ENCODE peak calls at places on chromosomes 6 and 20, in four cellular contexts. One of them, this sample, is unnamed.

GRCh38 chr6:4953440-4953839 is 50.4 kb downstream of the RPP40 start:
- DNase-seq in GM10248: no peak
- DNase-seq in A673: no peak
- DNase-seq in type B pancreatic cell: peak
- DNase-seq in this sample: no peak

GRCh38 chr6:132734694-132735236 is 20.9 kb upstream of the VNN1 start:
- DNase-seq in GM10248: no peak
- DNase-seq in A673: peak
- DNase-seq in type B pancreatic cell: no peak
- DNase-seq in this sample: no peak

GRCh38 chr6:32190946-32191677 is 1.1 kb upstream of the PBX2 start:
- DNase-seq in GM10248: no peak
- DNase-seq in A673: no peak
- DNase-seq in type B pancreatic cell: no peak
- DNase-seq in this sample: no peak

GRCh38 chr20:57459278-57459677 is 65.7 kb downstream of the CTCFL start:
- DNase-seq in GM10248: no peak
- DNase-seq in A673: no peak
- DNase-seq in type B pancreatic cell: no peak
- DNase-seq in this sample: no peak

GRCh38 chr6:158103228-158103627 is 64.8 kb downstream of the SERAC1 start:
- DNase-seq in GM10248: no peak
- DNase-seq in A673: no peak
- DNase-seq in type B pancreatic cell: no peak
- DNase-seq in this sample: no peak

GRCh38 chr20:44720617-44720993 is 5.4 kb downstream of the CCN5 start:
- DNase-seq in GM10248: no peak
- DNase-seq in A673: peak
- DNase-seq in type B pancreatic cell: no peak
- DNase-seq in this sample: no peak

GRCh38 chr6:109920911-109921310 is 57.2 kb upstream of the GPR6 start:
- DNase-seq in GM10248: no peak
- DNase-seq in A673: no peak
- DNase-seq in type B pancreatic cell: no peak
- DNase-seq in this sample: no peak

GRCh38 chr6:56072856-56073255 is 174.5 kb downstream of the COL21A1 start:
- DNase-seq in GM10248: no peak
- DNase-seq in A673: no peak
- DNase-seq in type B pancreatic cell: no peak
- DNase-seq in this sample: no peak

GRCh38 chr6:169906741-169907418 is 155.5 kb downstream of the ERMARD start:
- DNase-seq in GM10248: no peak
- DNase-seq in A673: no peak
- DNase-seq in type B pancreatic cell: no peak
- DNase-seq in this sample: no peak

GRCh38 chr6:49326337-49326736 is 136.7 kb downstream of the MMUT start:
- DNase-seq in GM10248: no peak
- DNase-seq in A673: peak
- DNase-seq in type B pancreatic cell: no peak
- DNase-seq in this sample: no peak

GRCh38 chr20:36167826-36168634 is 13.5 kb downstream of the EPB41L1 start:
- DNase-seq in GM10248: no peak
- DNase-seq in A673: no peak
- DNase-seq in type B pancreatic cell: no peak
- DNase-seq in this sample: no peak

GRCh38 chr6:129667621-129668020 is 42.4 kb downstream of the ARHGAP18 start:
- DNase-seq in GM10248: no peak
- DNase-seq in A673: peak
- DNase-seq in type B pancreatic cell: no peak
- DNase-seq in this sample: no peak

GRCh38 chr20:47660602-47660905 is 124.7 kb downstream of the SULF2 start:
- DNase-seq in GM10248: no peak
- DNase-seq in A673: no peak
- DNase-seq in type B pancreatic cell: no peak
- DNase-seq in this sample: no peak

GRCh38 chr6:85382541-85382940 is 67.3 kb upstream of the NT5E start:
- DNase-seq in GM10248: no peak
- DNase-seq in A673: no peak
- DNase-seq in type B pancreatic cell: no peak
- DNase-seq in this sample: no peak

GRCh38 chr20:63737940-63738686 is 1.5 kb upstream of the SLC2A4RG start:
- DNase-seq in GM10248: peak
- DNase-seq in A673: no peak
- DNase-seq in type B pancreatic cell: no peak
- DNase-seq in this sample: no peak

GRCh38 chr6:10690651-10691445 is 3.6 kb downstream of the C6orf52 start:
- DNase-seq in GM10248: no peak
- DNase-seq in A673: no peak
- DNase-seq in type B pancreatic cell: no peak
- DNase-seq in this sample: no peak

DNA sequence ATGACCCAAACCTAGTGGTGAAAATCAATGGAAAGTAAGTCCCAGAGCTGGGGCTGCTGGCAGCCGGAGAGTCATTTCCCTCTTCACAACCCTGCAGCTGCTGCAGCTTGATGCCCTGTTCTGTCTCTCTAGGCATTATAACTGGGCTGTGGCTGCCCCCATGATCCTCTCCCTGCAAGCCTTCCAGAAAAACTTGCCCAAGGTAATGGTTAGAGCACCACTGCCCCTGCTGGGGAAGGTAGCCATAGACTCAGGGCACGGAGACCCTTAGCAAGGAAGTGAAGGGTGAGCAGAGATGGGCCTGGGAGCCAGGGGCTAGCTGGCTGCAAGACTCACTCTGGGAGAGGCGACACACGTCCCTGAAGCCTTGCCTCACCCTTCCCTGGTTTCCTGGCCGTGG is 12.0 kb downstream of the LPIN3 start:
- DNase-seq in GM10248: no peak
- DNase-seq in A673: no peak
- DNase-seq in type B pancreatic cell: no peak
- DNase-seq in this sample: no peak
- TF ChIP-seq CTCF in GM10248: no peak
- TF ChIP-seq CTCF in A673: no peak
- TF ChIP-seq CTCF in type B pancreatic cell: no peak
- TF ChIP-seq CTCF in this sample: no peak

DNA sequence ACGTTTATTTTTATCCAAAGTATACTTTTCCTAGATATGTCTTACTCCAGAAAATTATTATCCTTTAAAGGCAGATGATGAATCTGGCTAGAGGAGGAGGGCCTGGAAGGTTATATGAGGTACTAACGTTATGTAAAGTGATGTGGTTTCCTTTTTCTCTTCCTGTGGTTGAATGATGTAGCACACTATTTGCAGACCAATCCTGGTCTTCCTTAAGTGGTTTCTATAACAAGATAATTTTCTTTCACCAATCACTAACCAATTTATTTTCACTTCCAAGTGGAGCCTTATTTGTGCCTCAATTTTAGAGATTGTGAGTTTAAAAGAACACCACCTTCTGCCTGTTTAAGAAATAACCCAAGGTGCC is 154.6 kb upstream of the SOX4 start:
- DNase-seq in GM10248: peak
- DNase-seq in A673: no peak
- DNase-seq in type B pancreatic cell: no peak
- DNase-seq in this sample: no peak
- TF ChIP-seq CTCF in GM10248: no peak
- TF ChIP-seq CTCF in A673: no peak
- TF ChIP-seq CTCF in type B pancreatic cell: no peak
- TF ChIP-seq CTCF in this sample: no peak

GRCh38 chr20:17721802-17722486 is 22.2 kb downstream of the BANF2 start:
- DNase-seq in GM10248: no peak
- DNase-seq in A673: peak
- DNase-seq in type B pancreatic cell: no peak
- DNase-seq in this sample: no peak
- TF ChIP-seq CTCF in GM10248: no peak
- TF ChIP-seq CTCF in A673: peak
- TF ChIP-seq CTCF in type B pancreatic cell: peak
- TF ChIP-seq CTCF in this sample: no peak

GRCh38 chr6:106275692-106276091 is 49.9 kb downstream of the ATG5 start:
- DNase-seq in GM10248: no peak
- DNase-seq in A673: no peak
- DNase-seq in type B pancreatic cell: no peak
- DNase-seq in this sample: no peak

GRCh38 chr6:106283476-106283875 is 42.1 kb downstream of the ATG5 start:
- DNase-seq in GM10248: no peak
- DNase-seq in A673: no peak
- DNase-seq in type B pancreatic cell: no peak
- DNase-seq in this sample: no peak

GRCh38 chr6:106279179-106279578 is 46.4 kb downstream of the ATG5 start:
- DNase-seq in GM10248: no peak
- DNase-seq in A673: no peak
- DNase-seq in type B pancreatic cell: no peak
- DNase-seq in this sample: no peak

GRCh38 chr6:106281661-106282060 is 43.9 kb downstream of the ATG5 start:
- DNase-seq in GM10248: no peak
- DNase-seq in A673: no peak
- DNase-seq in type B pancreatic cell: no peak
- DNase-seq in this sample: no peak

GRCh38 chr6:106281088-106281487 is 44.5 kb downstream of the ATG5 start:
- DNase-seq in GM10248: no peak
- DNase-seq in A673: no peak
- DNase-seq in type B pancreatic cell: no peak
- DNase-seq in this sample: no peak
- TF ChIP-seq CTCF in GM10248: no peak
- TF ChIP-seq CTCF in A673: no peak
- TF ChIP-seq CTCF in type B pancreatic cell: no peak
- TF ChIP-seq CTCF in this sample: no peak

DNA sequence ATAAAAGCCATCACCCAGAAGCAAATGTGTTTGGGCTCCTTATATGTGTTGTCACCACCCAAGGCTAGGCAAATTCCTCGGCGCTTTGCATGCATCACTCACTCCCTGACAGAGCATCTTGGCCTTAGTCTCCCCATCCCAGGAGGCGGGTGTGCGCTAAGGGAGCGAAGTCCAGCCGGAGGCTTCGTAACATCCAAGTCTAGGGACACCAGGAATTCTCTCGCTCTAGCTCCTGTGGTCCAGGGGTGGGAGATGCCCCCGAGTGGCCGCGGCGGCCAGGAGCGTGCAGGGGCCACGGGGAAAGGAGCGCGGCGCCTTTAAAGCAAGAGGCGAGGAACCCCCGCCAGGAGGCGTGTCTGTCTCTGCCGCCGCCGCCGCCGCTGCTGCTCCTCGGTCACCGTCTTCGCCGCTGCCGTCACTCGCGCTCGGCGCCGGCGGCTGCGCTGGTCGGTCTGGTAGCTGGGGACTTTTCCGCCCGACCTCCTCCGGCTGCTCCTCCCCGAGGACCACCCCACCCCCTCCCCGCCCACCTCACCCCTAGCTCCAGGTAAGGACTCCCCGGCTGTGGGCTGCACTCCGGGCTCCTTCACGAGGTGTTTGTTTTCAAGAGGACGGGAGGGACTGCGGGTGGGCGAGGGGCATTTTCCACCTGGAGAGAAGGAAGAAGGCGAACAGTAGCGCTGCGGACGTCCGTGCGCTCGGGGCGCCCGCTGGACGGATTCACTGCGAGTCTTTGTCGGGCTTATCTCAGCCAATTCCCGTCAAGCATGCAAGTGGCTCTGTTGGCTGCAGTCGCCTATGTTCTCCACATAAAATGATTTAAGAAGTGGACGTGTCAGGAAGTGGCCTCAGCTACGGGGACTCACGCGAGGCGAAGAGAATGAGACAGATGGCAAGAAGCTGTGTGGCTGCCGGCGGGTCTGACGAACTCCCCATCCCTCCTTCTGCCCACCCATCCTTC is at the start of gene GRIK2:
- DNase-seq in GM10248: peak
- DNase-seq in A673: peak
- DNase-seq in type B pancreatic cell: no peak
- DNase-seq in this sample: peak
- TF ChIP-seq CTCF in GM10248: no peak
- TF ChIP-seq CTCF in A673: peak
- TF ChIP-seq CTCF in type B pancreatic cell: peak
- TF ChIP-seq CTCF in this sample: peak

GRCh38 chr20:62537649-62538292 is 62.0 kb upstream of the GATA5 start:
- DNase-seq in GM10248: no peak
- DNase-seq in A673: no peak
- DNase-seq in type B pancreatic cell: no peak
- DNase-seq in this sample: no peak
- TF ChIP-seq CTCF in GM10248: no peak
- TF ChIP-seq CTCF in A673: no peak
- TF ChIP-seq CTCF in type B pancreatic cell: no peak
- TF ChIP-seq CTCF in this sample: no peak

DNA sequence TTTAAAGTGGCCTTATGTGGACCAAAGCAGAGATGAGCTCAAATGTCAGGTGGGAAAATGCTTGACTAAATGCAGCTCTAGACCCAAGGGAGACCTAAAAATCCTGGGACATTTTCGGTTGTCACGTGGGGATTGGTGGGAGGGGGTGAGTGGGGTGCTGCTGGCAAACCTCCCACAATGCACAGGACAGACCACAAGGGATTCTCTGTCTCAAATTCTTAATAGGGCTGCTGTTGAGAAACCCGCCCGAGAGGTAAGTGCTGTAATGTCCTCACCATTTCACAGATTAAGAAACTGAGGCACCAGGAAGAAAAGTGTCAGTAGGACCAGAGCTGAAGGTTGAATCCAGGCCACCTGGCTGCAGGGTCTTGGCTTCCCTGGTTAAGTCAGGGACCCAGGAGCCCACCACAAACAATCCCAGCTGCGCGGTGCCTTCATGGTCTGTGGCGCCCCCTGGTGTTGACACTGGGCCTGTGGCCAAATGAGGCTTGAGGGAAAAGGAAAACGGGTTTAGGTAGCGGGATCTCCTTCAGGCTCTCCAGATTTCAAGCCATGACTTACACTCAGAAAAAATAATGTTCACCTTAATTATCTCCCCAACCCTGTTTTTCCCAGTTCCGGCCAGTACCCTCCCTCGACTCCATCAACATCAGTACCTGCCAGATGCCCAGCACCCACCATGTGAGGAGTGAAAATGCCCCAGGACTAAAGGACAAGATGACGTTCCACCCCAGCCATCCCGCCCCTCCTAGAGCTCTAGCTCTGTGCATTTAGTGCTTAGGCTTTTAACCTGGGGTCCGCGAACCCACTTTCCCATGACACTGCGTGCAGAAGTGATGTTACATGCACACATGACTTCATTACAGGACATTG is 7.2 kb downstream of the HLA-G start:
- DNase-seq in GM10248: no peak
- DNase-seq in A673: peak
- DNase-seq in type B pancreatic cell: no peak
- DNase-seq in this sample: no peak
- TF ChIP-seq CTCF in GM10248: peak
- TF ChIP-seq CTCF in A673: peak
- TF ChIP-seq CTCF in type B pancreatic cell: peak
- TF ChIP-seq CTCF in this sample: peak

GRCh38 chr6:79586548-79586947 is 44.6 kb upstream of the SH3BGRL2 start:
- DNase-seq in GM10248: no peak
- DNase-seq in A673: peak
- DNase-seq in type B pancreatic cell: no peak
- DNase-seq in this sample: no peak
- TF ChIP-seq CTCF in GM10248: no peak
- TF ChIP-seq CTCF in A673: peak
- TF ChIP-seq CTCF in type B pancreatic cell: peak
- TF ChIP-seq CTCF in this sample: no peak